ENCODE peak calls at places on chromosomes 1 and 21, in seven cellular contexts. B is tibial nerve, R is stomach, Y is A549, Z is transverse colon, N is IMR-90, K is lower leg skin. U is an unnamed sample.

GRCh38 chr1:16461681-16462080 is 21.2 kb downstream of the NECAP2 start:
- DNase-seq in N (no peak), B (no peak), R (no peak), Z (no peak), Y (no peak), K (no peak), U (no peak)

GRCh38 chr1:224929335-224930237 is at the start of gene DNAH14:
- DNase-seq in R (peak), B (no peak), N (peak), K (peak), Z (peak), Y (peak), U (peak)

GRCh38 chr1:211323156-211324063 is 3.2 kb upstream of the TRAF5 start:
- DNase-seq in R (peak), N (peak), Z (peak), Y (peak), B (peak), K (peak), U (no peak)

GRCh38 chr21:27043377-27043776 is 76.5 kb upstream of the ADAMTS5 start:
- DNase-seq in Z (no peak), K (no peak), Y (no peak), R (no peak), N (no peak), B (no peak), U (no peak)

GRCh38 chr1:57195436-57195941 is 228.4 kb downstream of the DAB1 start:
- DNase-seq in N (no peak), Y (no peak), Z (no peak), B (no peak), R (no peak), K (no peak), U (no peak)

GRCh38 chr1:210302501-210302900 is 26.2 kb upstream of the HHAT start:
- DNase-seq in R (no peak), K (no peak), Z (no peak), Y (no peak), N (no peak), B (no peak), U (no peak)

GRCh38 chr1:3342960-3343359 is 111.5 kb upstream of the ARHGEF16 start:
- DNase-seq in R (no peak), N (no peak), Y (no peak), Z (no peak), K (no peak), B (no peak), U (no peak)

GRCh38 chr1:151949371-151950193 is 40.3 kb upstream of the THEM4 start:
- DNase-seq in Y (no peak), K (no peak), B (no peak), N (no peak), Z (no peak), R (no peak), U (no peak)

GRCh38 chr1:202160377-202160940 is at the start of gene PTPN7:
- DNase-seq in R (peak), N (no peak), Y (no peak), Z (peak), K (no peak), B (no peak), U (peak)

GRCh38 chr1:155192346-155193274 is 15.1 kb downstream of the THBS3 start:
- DNase-seq in Y (no peak), K (no peak), Z (peak), R (peak), B (no peak), N (no peak), U (peak)
- TF ChIP-seq POLR2A in Y (no peak), K (no peak), Z (peak), R (peak), B (no peak), N (no peak), U (no peak)

GRCh38 chr1:221563476-221563921 is 178.4 kb downstream of the DUSP10 start:
- DNase-seq in Y (no peak), B (no peak), Z (no peak), K (no peak), N (no peak), R (no peak), U (no peak)
- TF ChIP-seq POLR2A in Y (no peak), B (no peak), Z (no peak), K (no peak), N (no peak), R (no peak), U (no peak)

DNA sequence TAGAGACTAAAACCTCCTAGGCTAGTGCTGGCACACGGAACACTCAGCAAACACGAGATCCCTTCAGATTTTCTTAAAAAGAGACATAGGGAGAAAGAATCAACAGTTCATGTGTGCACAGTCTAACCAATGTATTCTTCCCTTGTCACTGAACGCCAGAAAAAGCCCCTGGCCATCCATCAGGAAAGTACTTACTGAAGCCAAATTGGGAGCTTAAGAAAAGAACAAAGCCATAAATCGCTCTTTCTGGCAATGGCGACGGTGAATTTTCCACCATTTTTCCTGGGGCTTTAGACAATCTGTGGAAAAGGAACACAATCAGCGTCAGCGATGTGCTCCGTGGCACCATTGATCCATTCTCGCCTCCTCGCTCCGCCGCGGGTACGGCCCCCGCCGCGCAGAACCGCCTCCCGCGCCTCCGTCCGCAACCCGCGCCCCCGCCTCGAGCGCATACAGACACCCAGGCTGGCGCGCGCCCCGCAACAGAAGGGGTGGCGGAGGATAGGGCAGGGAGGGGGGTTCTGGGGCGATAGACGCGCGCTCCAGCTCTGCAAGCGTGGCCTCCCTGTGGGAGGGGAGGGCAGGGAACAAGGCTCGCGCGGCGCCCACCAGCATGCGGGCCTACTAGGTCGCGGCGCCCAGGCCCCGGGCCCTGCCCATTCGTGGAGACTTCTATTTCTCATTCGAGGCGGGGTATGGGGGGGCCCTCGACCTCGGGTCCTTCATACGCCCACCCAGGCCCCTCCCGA is 458 bp downstream of the PIGP start:
- DNase-seq in Z (peak), K (peak), R (peak), Y (peak), N (peak), B (peak), U (peak)
- TF ChIP-seq POLR2A in Z (peak), K (no peak), R (peak), Y (peak), N (peak), B (no peak), U (no peak)

DNA sequence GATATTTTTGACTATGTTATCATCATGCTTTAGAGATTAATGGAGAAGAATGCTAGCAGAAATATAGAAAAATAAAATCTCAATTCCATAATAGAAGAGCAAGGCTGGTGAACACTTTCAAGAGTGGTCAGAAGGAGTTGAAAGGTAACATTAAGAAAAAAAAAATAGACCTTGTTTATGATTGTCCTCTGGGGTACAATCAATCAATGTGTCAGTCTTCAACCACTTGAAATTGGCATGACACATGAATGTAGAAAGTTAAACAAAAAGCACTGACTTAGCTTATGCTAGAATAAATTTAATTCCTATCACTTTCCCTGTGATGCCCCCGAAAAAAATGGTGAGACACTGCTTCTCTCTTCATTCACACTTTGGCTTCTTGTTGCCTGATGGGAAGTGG is 750.3 kb upstream of the ADGRL2 start:
- DNase-seq in B (no peak), Z (no peak), N (no peak), Y (no peak), K (no peak), R (no peak), U (no peak)
- TF ChIP-seq POLR2A in B (no peak), Z (no peak), N (no peak), Y (no peak), K (no peak), R (no peak), U (no peak)

GRCh38 chr1:2229921-2230700 is 2.0 kb downstream of the SKI start:
- DNase-seq in B (no peak), Z (no peak), K (peak), Y (no peak), R (no peak), N (peak), U (peak)
- TF ChIP-seq POLR2A in B (peak), Z (no peak), K (no peak), Y (no peak), R (no peak), N (no peak), U (no peak)

GRCh38 chr1:19786988-19787423 is 12.7 kb downstream of the TMCO4 start:
- DNase-seq in B (no peak), Z (peak), Y (no peak), N (no peak), K (no peak), R (peak), U (no peak)
- TF ChIP-seq POLR2A in B (no peak), Z (no peak), Y (no peak), N (no peak), K (no peak), R (no peak), U (no peak)

GRCh38 chr1:53739109-53739681 is at the start of gene GLIS1:
- DNase-seq in N (peak), B (peak), R (peak), Y (peak), K (peak), Z (peak), U (peak)
- TF ChIP-seq POLR2A in N (peak), B (peak), R (no peak), Y (no peak), K (no peak), Z (no peak), U (no peak)

GRCh38 chr21:46092026-46092764 is 5.7 kb upstream of the COL6A2 start:
- DNase-seq in Y (no peak), R (peak), K (peak), N (peak), Z (peak), B (peak), U (peak)
- TF ChIP-seq POLR2A in Y (no peak), R (no peak), K (no peak), N (peak), Z (peak), B (no peak), U (peak)

GRCh38 chr1:32318127-32318869 is 17.7 kb downstream of the MARCKSL1 start:
- DNase-seq in R (no peak), N (no peak), Z (no peak), Y (no peak), B (no peak), K (no peak), U (no peak)
- TF ChIP-seq POLR2A in R (no peak), N (no peak), Z (no peak), Y (no peak), B (no peak), K (no peak), U (no peak)